ENCODE peak calls at places on chromosome 3, in seven cellular contexts. L is GM23248, Z is esophagus muscularis mucosa, E is adrenal gland, Y is heart left ventricle, O is transverse colon, I is SJSA1. W is an unnamed sample.

GRCh38 chr3:138230525-138230924 is 43.4 kb downstream of the ARMC8 start:
- DNase-seq in L (peak; percentile 73), Z (no peak), E (no peak), Y (no peak), O (no peak), I (no peak), W (no peak)

GRCh38 chr3:78880588-78881461 is 887.0 kb downstream of the ROBO1 start:
- DNase-seq in L (peak; percentile 58), Z (no peak), E (no peak), Y (no peak), O (no peak), I (peak; percentile 60), W (no peak)

GRCh38 chr3:64344721-64345207 is 119.5 kb upstream of the PRICKLE2 start:
- DNase-seq in L (peak; percentile 93), Z (peak; percentile 90), E (no peak), Y (no peak), O (no peak), I (peak; percentile 59), W (no peak)

GRCh38 chr3:170232266-170232665 is 10.0 kb downstream of the PRKCI start:
- DNase-seq in L (no peak), Z (no peak), E (no peak), Y (no peak), O (no peak), I (no peak), W (no peak)

GRCh38 chr3:41362638-41363559 is 163.6 kb downstream of the CTNNB1 start:
- DNase-seq in L (peak; percentile 37), Z (no peak), E (no peak), Y (no peak), O (no peak), I (no peak), W (no peak)

GRCh38 chr3:63625161-63625560 is 27.3 kb upstream of the SNTN start:
- DNase-seq in L (peak; percentile 93), Z (no peak), E (no peak), Y (no peak), O (no peak), I (peak; percentile 77), W (no peak)

GRCh38 chr3:48258530-48258929 is 17.6 kb downstream of the ZNF589 start:
- DNase-seq in L (no peak), Z (no peak), E (no peak), Y (no peak), O (no peak), I (no peak), W (no peak)

GRCh38 chr3:134839990-134840389 is 44.9 kb downstream of the EPHB1 start:
- DNase-seq in L (no peak), Z (no peak), E (no peak), Y (no peak), O (no peak), I (no peak), W (peak; percentile 9)

GRCh38 chr3:188153949-188154757 is at the start of gene LPP:
- DNase-seq in L (peak; percentile 90), Z (peak; percentile 93), E (peak; percentile 76), Y (peak; percentile 92), O (peak; percentile 85), I (peak; percentile 89), W (no peak)

GRCh38 chr3:184727357-184728060 is 15.6 kb upstream of the MAGEF1 start:
- DNase-seq in L (peak; percentile 74), Z (no peak), E (peak; percentile 67), Y (no peak), O (peak; percentile 65), I (peak; percentile 54), W (peak; percentile 79)

GRCh38 chr3:189353318-189353958 is 181.7 kb downstream of the TPRG1 start:
- DNase-seq in L (no peak), Z (no peak), E (no peak), Y (no peak), O (no peak), I (no peak), W (no peak)

GRCh38 chr3:22900296-22900695 is 302.8 kb upstream of the UBE2E2 start:
- DNase-seq in L (no peak), Z (no peak), E (no peak), Y (no peak), O (no peak), I (no peak), W (no peak)

GRCh38 chr3:169769287-169770181 is at the start of gene ACTRT3:
- DNase-seq in L (peak; percentile 85), Z (no peak), E (peak; percentile 64), Y (peak; percentile 87), O (peak; percentile 77), I (peak; percentile 62), W (peak; percentile 30)

GRCh38 chr3:24137354-24137753 is 192.3 kb downstream of the NR1D2 start:
- DNase-seq in L (no peak), Z (peak; percentile 55), E (no peak), Y (no peak), O (no peak), I (no peak), W (no peak)

GRCh38 chr3:190533511-190534282 is 19.8 kb downstream of the IL1RAP start:
- DNase-seq in L (peak; percentile 97), Z (no peak), E (peak; percentile 74), Y (peak; percentile 80), O (peak; percentile 25), I (peak; percentile 91), W (peak; percentile 49)

GRCh38 chr3:112352720-112353119 is 19.8 kb downstream of the CD200 start:
- DNase-seq in L (no peak), Z (no peak), E (no peak), Y (no peak), O (no peak), I (no peak), W (no peak)

GRCh38 chr3:112350181-112350825 is 17.3 kb downstream of the CD200 start:
- DNase-seq in L (no peak), Z (no peak), E (no peak), Y (no peak), O (no peak), I (no peak), W (no peak)

GRCh38 chr3:112353365-112353764 is 20.4 kb downstream of the CD200 start:
- DNase-seq in L (no peak), Z (no peak), E (no peak), Y (no peak), O (no peak), I (no peak), W (no peak)

GRCh38 chr3:112351036-112351435 is 18.1 kb downstream of the CD200 start:
- DNase-seq in L (no peak), Z (no peak), E (no peak), Y (no peak), O (no peak), I (no peak), W (no peak)

DNA sequence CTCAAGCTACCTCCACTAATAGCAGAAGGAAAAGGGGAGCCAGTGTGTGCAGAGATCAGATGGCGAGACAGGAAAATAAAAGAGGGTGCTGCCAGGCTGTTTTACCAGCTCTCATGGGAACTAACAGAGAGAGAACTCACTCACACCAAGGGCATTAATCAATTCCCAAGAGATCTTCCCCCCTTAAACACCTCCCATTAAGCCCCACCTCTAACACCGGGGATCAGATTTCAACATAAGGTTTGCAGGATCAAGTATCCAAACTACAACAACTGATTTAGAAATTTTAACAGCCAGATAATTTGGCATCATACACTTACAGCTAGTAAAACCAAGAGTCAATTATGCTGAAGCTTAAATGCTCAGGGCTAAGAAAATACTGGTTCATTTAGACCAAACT is 18.9 kb downstream of the CD200 start:
- DNase-seq in L (no peak), Z (no peak), E (no peak), Y (no peak), O (no peak), I (no peak), W (no peak)
- H3K36me3 ChIP-seq in L (no peaks in the 10 kb centered on the region), Z (peaks cover 10% of the 10 kb centered on the region), E (no peaks in the 10 kb centered on the region), Y (peaks cover 27% of the 10 kb centered on the region), O (no peaks in the 10 kb centered on the region), I (no peaks in the 10 kb centered on the region), W (peaks cover 11% of the 10 kb centered on the region)

DNA sequence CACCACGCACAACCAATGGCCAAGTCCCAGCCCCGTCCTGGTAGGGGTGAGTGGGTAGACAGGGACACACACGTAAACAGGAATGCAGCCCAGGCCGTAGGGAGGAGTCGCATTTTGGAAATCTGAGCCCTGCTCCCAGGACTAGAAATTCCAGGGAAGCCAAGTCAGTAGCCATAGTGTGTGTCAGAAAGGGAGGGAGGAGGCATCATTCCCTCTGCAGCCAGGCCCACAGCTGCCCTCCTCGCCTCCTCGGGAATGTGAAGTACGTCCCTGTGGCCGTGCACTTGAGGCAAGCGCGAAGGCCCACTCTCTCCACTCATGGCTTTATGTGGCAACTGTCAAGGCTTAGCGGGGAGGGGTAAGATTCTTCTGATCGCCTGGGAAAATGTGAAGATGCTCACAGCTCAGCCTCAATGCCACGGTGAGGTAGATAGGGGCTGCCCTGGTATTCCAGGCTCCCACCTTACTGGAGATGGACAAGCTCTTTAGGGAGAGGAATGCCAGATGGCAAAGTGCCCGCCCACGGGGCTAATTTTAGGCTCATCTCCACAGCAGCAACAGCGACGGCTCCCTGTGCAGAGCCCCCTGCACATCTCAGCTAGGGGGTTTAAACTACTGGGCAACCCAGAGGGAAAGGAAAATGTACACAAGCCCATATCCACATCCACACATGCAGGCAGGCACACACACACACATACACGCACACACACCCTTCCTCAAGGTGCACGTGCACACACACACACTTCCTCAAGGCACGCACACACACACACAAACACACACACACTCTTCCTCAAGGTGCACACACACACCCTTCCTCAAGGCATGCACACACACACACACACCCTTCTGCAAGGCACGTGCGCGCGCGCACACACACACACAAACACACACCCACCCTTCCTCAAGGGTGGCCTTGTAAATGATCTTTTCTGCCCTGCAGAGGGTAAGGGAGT is 65.5 kb downstream of the ADCY5 start:
- DNase-seq in L (peak; percentile 47), Z (no peak), E (no peak), Y (peak; percentile 82), O (no peak), I (peak; percentile 44), W (no peak)
- H3K36me3 ChIP-seq in L (no peaks in the 10 kb centered on the region), Z (peaks cover 2% of the 10 kb centered on the region), E (no peaks in the 10 kb centered on the region), Y (no peaks in the 10 kb centered on the region), O (no peaks in the 10 kb centered on the region), I (no peaks in the 10 kb centered on the region), W (no peaks in the 10 kb centered on the region)

GRCh38 chr3:146080578-146080977 is 80.4 kb downstream of the PLOD2 start:
- DNase-seq in L (no peak), Z (no peak), E (no peak), Y (no peak), O (no peak), I (no peak), W (no peak)
- H3K36me3 ChIP-seq in L (peaks cover 78% of the 10 kb centered on the region), Z (peaks cover 10% of the 10 kb centered on the region), E (no peaks in the 10 kb centered on the region), Y (peaks cover 59% of the 10 kb centered on the region), O (peaks cover 7% of the 10 kb centered on the region), I (peaks cover 28% of the 10 kb centered on the region), W (peaks cover 12% of the 10 kb centered on the region)

GRCh38 chr3:126448893-126449180 is 26.9 kb downstream of the ZXDC start:
- DNase-seq in L (no peak), Z (no peak), E (no peak), Y (no peak), O (no peak), I (no peak), W (no peak)
- H3K36me3 ChIP-seq in L (peaks cover 5% of the 10 kb centered on the region), Z (peaks cover 50% of the 10 kb centered on the region), E (peaks cover 18% of the 10 kb centered on the region), Y (peaks cover 61% of the 10 kb centered on the region), O (peaks cover 25% of the 10 kb centered on the region), I (peaks cover 32% of the 10 kb centered on the region), W (peaks cover 7% of the 10 kb centered on the region)

GRCh38 chr3:38128303-38128655 is 8.6 kb downstream of the ACAA1 start:
- DNase-seq in L (no peak), Z (no peak), E (no peak), Y (no peak), O (no peak), I (no peak), W (no peak)
- H3K36me3 ChIP-seq in L (peaks cover 18% of the 10 kb centered on the region), Z (peaks cover 100% of the 10 kb centered on the region), E (peaks cover 100% of the 10 kb centered on the region), Y (peaks cover 100% of the 10 kb centered on the region), O (peaks cover 53% of the 10 kb centered on the region), I (peaks cover 83% of the 10 kb centered on the region), W (peaks cover 100% of the 10 kb centered on the region)

GRCh38 chr3:114080201-114080600 is 23.7 kb downstream of the QTRT2 start:
- DNase-seq in L (no peak), Z (no peak), E (no peak), Y (no peak), O (no peak), I (no peak), W (no peak)
- H3K36me3 ChIP-seq in L (peaks cover 35% of the 10 kb centered on the region), Z (peaks cover 93% of the 10 kb centered on the region), E (peaks cover 27% of the 10 kb centered on the region), Y (peaks cover 96% of the 10 kb centered on the region), O (peaks cover 50% of the 10 kb centered on the region), I (peaks cover 47% of the 10 kb centered on the region), W (no peaks in the 10 kb centered on the region)

W was measured in tibial nerve.